ENCODE peak calls at places on chromosomes 12 and 14, in seven cellular contexts. W is body of pancreas, K is HFF-Myc, R is HCT116, Z is GM06990, M is AG09309, I is GM12864. U is an unnamed sample.
A peak's percentile ranks its signal among the peaks of the same experiment; 100 is the strongest.

GRCh38 chr12:107679346-107679745 is 6.3 kb upstream of the PWP1 start:
- DNase-seq in K (no peak), Z (no peak), I (no peak), W (no peak), M (no peak), R (no peak), U (no peak)

GRCh38 chr12:12776261-12776660 is 9.2 kb upstream of the APOLD1 start:
- DNase-seq in W (peak; percentile 16), K (no peak), Z (no peak), I (no peak), M (no peak), R (no peak), U (no peak)

GRCh38 chr12:124428792-124429281 is 133.9 kb downstream of the RFLNA start:
- DNase-seq in I (no peak), K (no peak), R (no peak), W (no peak), M (no peak), Z (no peak), U (no peak)

GRCh38 chr12:92294676-92295440 is 149.2 kb upstream of the BTG1 start:
- DNase-seq in M (no peak), I (no peak), Z (no peak), R (no peak), K (no peak), W (no peak), U (peak; percentile 17)

GRCh38 chr14:21398901-21399300 is 15.1 kb upstream of the SUPT16H start:
- DNase-seq in K (no peak), W (no peak), Z (no peak), R (no peak), M (no peak), I (no peak), U (no peak)

GRCh38 chr14:75977544-75977943 is 4.3 kb downstream of the TGFB3 start:
- DNase-seq in K (no peak), I (no peak), R (no peak), Z (no peak), W (no peak), M (no peak), U (no peak)

GRCh38 chr14:77580964-77581505 is 35.4 kb downstream of the SPTLC2 start:
- DNase-seq in R (no peak), I (peak; percentile 57), W (no peak), Z (peak; percentile 60), K (peak; percentile 36), M (peak; percentile 56), U (peak; percentile 35)

GRCh38 chr14:23631702-23632460 is 4.3 kb upstream of the DHRS2 start:
- DNase-seq in W (peak; percentile 80), I (peak; percentile 38), Z (peak; percentile 27), K (peak; percentile 55), M (peak; percentile 48), R (peak; percentile 65), U (peak; percentile 41)

GRCh38 chr14:77044776-77045569 is 16.5 kb upstream of the IRF2BPL start:
- DNase-seq in K (no peak), I (no peak), Z (no peak), W (peak; percentile 44), M (no peak), R (no peak), U (no peak)

GRCh38 chr14:67733609-67734008 is 31.9 kb downstream of the RDH12 start:
- DNase-seq in Z (no peak), I (no peak), M (no peak), W (no peak), R (no peak), K (no peak), U (peak; percentile 13)

GRCh38 chr12:12975322-12976077 is 23.5 kb upstream of the GPRC5D start:
- DNase-seq in Z (no peak), M (no peak), K (no peak), W (peak; percentile 14), R (peak; percentile 29), I (no peak), U (peak; percentile 50)

GRCh38 chr12:49762468-49762847 is 21.1 kb downstream of the TMBIM6 start:
- DNase-seq in W (no peak), Z (peak; percentile 21), R (no peak), I (no peak), K (no peak), M (no peak), U (no peak)

GRCh38 chr14:96592591-96593388 is 90.6 kb downstream of the PAPOLA start:
- DNase-seq in R (no peak), Z (peak; percentile 69), M (no peak), I (no peak), K (no peak), W (peak; percentile 63), U (no peak)

GRCh38 chr14:91363776-91364523 is 53.7 kb downstream of the CCDC88C start:
- DNase-seq in I (peak; percentile 76), M (no peak), R (no peak), W (no peak), Z (peak; percentile 85), K (no peak), U (no peak)

GRCh38 chr14:91358654-91359210 is 58.9 kb downstream of the CCDC88C start:
- DNase-seq in K (no peak), M (no peak), R (no peak), W (no peak), I (no peak), Z (no peak), U (no peak)

GRCh38 chr14:91360490-91361235 is 57.0 kb downstream of the CCDC88C start:
- DNase-seq in R (no peak), I (no peak), K (no peak), M (no peak), Z (no peak), W (no peak), U (no peak)

GRCh38 chr14:91364524-91365270 is 52.9 kb downstream of the CCDC88C start:
- DNase-seq in Z (no peak), K (no peak), I (no peak), W (no peak), M (no peak), R (no peak), U (no peak)

DNA sequence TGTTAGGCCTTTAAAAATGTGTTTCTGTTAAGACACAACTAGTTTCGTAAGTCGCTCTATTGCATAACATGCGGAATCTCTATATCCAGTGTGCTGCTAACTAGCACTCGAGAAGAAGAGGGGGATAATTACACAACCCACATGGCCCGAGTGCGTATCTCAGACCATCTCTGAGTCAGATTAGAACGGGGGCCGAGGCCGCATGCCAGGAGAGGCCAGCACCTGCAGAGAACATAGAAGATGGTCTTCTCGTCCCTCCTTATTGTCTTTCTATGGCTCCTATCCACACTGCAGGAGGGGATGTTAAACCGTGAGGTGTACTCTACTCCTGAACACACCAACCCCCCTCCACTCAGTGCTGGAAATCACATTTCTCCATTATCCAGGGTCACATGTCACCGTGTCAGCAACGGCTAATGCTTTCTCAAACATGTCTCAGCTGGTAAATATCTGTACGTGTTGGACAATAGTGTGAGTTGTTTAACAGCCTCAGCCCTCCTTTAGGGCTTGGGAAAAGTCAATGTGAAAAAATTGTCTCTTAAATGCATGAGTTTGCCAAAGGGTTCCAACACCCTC is 56.3 kb downstream of the CCDC88C start:
- DNase-seq in R (no peak), K (no peak), W (no peak), Z (no peak), I (no peak), M (peak; percentile 77), U (no peak)
- H3K4me3 ChIP-seq in R (no peak overlapping the region), K (no peak overlapping the region), W (no peak overlapping the region), Z (no peak overlapping the region), I (no peak overlapping the region), M (no peak overlapping the region), U (no peak overlapping the region)

GRCh38 chr14:103687712-103688111 is 27.5 kb downstream of the XRCC3 start:
- DNase-seq in W (no peak), I (no peak), Z (no peak), M (no peak), K (no peak), R (no peak), U (no peak)

GRCh38 chr14:103688906-103689902 is 26.0 kb downstream of the XRCC3 start:
- DNase-seq in Z (no peak), K (no peak), W (peak; percentile 62), I (peak; percentile 89), R (no peak), M (no peak), U (no peak)

GRCh38 chr14:103686831-103687485 is 28.3 kb downstream of the XRCC3 start:
- DNase-seq in K (no peak), R (no peak), M (no peak), Z (no peak), I (no peak), W (no peak), U (peak; percentile 56)

GRCh38 chr14:103690332-103690731 is 24.9 kb downstream of the XRCC3 start:
- DNase-seq in I (no peak), M (no peak), K (no peak), W (no peak), Z (no peak), R (no peak), U (no peak)

GRCh38 chr14:103688441-103688840 is 26.8 kb downstream of the XRCC3 start:
- DNase-seq in M (no peak), R (no peak), W (no peak), Z (no peak), I (no peak), K (no peak), U (no peak)
- H3K4me3 ChIP-seq in M (no peak overlapping the region), R (no peak overlapping the region), W (no peak overlapping the region), Z (no peak overlapping the region), I (no peak overlapping the region), K (no peak overlapping the region), U (no peak overlapping the region)

GRCh38 chr14:52797653-52798052 is 6.2 kb upstream of the GNPNAT1 start:
- DNase-seq in R (no peak), K (no peak), Z (no peak), M (no peak), I (no peak), W (no peak), U (no peak)

GRCh38 chr14:52798826-52799225 is 7.4 kb upstream of the GNPNAT1 start:
- DNase-seq in I (no peak), Z (no peak), R (no peak), M (no peak), W (no peak), K (no peak), U (no peak)

GRCh38 chr14:52802597-52802996 is 11.2 kb upstream of the GNPNAT1 start:
- DNase-seq in Z (no peak), K (no peak), W (no peak), R (no peak), I (no peak), M (no peak), U (peak; percentile 33)

GRCh38 chr14:52801014-52801708 is 9.8 kb upstream of the GNPNAT1 start:
- DNase-seq in K (no peak), R (no peak), Z (no peak), I (no peak), M (no peak), W (peak; percentile 14), U (peak; percentile 83)
- H3K4me3 ChIP-seq in K (no peak overlapping the region), R (no peak overlapping the region), Z (no peak overlapping the region), I (no peak overlapping the region), M (no peak overlapping the region), W (no peak overlapping the region), U (no peak overlapping the region)

DNA sequence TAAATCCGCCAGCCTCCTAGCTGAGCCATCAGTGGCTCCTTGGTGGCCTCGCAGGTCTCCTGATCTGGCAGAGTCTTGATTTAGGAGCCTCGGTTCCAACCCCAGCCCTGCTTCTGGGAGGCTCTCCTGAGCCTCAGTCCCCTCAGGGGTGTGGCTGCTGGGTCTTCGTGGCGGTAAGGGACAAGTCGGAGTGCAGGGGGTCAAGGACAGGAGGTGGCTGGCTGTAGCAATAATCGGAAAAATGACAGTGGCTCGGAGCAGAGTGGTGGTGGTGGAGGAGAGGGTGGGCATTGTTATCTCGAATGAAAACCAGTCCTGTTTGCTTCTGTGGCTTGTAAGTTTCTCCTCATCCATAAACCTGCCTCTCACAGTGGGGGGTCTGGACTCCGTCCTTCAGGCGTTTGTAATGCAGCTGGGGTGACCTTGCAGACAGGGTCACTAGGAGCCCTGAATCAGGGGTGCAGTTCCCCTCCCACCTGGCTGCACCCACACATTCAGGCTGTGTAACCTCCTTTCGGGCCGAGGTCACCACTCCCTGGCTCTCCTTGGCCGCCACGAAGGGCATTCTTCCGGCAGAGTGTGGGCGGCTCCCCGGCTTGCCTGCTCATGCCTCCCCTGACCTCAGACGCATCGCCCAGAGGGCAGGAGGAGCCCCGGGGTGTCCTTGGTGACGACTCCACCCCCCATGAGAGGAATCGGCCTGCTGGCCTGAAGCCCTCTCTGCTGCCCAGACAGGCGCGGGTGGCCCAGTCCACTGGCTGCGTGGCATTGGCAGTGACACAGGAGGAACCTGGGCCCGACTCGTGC is 8.1 kb downstream of the BCL7A start:
- DNase-seq in I (no peak), Z (no peak), K (no peak), R (no peak), W (peak; percentile 41), M (no peak), U (no peak)
- H3K4me3 ChIP-seq in I (no peak overlapping the region), Z (no peak overlapping the region), K (no peak overlapping the region), R (no peak overlapping the region), W (no peak overlapping the region), M (no peak overlapping the region), U (no peak overlapping the region)